ENCODE peak calls at places on chromosomes 12 and 14, in eight cellular contexts. B is GM23338, O is hepatocyte, N is HCT116, U is OCI-LY7, J is PC-3, M is SK-N-SH, V is MM.1S. X is an unnamed sample.

GRCh38 chr12:132614861-132615578 is 3.6 kb upstream of the P2RX2 start:
- DNase-seq in O (peak), V (peak), U (peak), N (peak), B (peak), J (peak), M (peak), X (peak)

GRCh38 chr14:38197761-38198345 is 9.9 kb upstream of the SSTR1 start:
- DNase-seq in B (peak), J (no peak), M (no peak), N (no peak), U (no peak), O (no peak), V (no peak), X (no peak)

GRCh38 chr12:106774808-106775524 is 484 bp downstream of the RIC8B start:
- DNase-seq in V (no peak), N (no peak), U (no peak), M (peak), J (peak), B (no peak), O (peak), X (no peak)

GRCh38 chr12:10901427-10901826 is 7.9 kb downstream of the TAS2R13 start:
- DNase-seq in V (no peak), M (no peak), N (no peak), B (no peak), U (no peak), J (peak), O (no peak), X (no peak)

GRCh38 chr12:15278816-15279658 is 43.3 kb upstream of the PTPRO start:
- DNase-seq in M (peak), N (no peak), O (peak), J (peak), V (peak), B (no peak), U (no peak), X (no peak)

GRCh38 chr14:80979951-80980350 is 24.5 kb downstream of the TSHR start:
- DNase-seq in O (no peak), M (no peak), J (no peak), B (no peak), N (no peak), U (no peak), V (no peak), X (no peak)

GRCh38 chr12:64077922-64078321 is 144.2 kb downstream of the KICS2 start:
- DNase-seq in J (peak), V (no peak), O (no peak), M (no peak), B (peak), N (no peak), U (no peak), X (no peak)

GRCh38 chr12:14244876-14245669 is 120.4 kb upstream of the ATF7IP start:
- DNase-seq in V (no peak), J (no peak), O (no peak), M (no peak), N (no peak), U (no peak), B (no peak), X (no peak)

GRCh38 chr14:48125654-48126053 is 450.2 kb upstream of the MDGA2 start:
- DNase-seq in V (no peak), O (peak), U (no peak), J (no peak), M (no peak), B (peak), N (no peak), X (peak)

GRCh38 chr12:9730011-9730410 is 2.9 kb downstream of the CLECL1 start:
- DNase-seq in M (no peak), J (no peak), U (peak), V (no peak), N (no peak), B (no peak), O (no peak), X (no peak)

GRCh38 chr12:21607701-21608100 is 3.1 kb upstream of the GYS2 start:
- DNase-seq in U (peak), N (peak), J (peak), M (no peak), V (no peak), O (peak), B (peak), X (peak)

GRCh38 chr12:21643758-21644157 is 13.9 kb downstream of the LDHB start:
- DNase-seq in O (no peak), U (no peak), B (no peak), V (no peak), M (no peak), N (no peak), J (no peak), X (no peak)

GRCh38 chr14:21069388-21070082 is 569 bp upstream of the ARHGEF40 start:
- DNase-seq in M (peak), V (no peak), N (no peak), J (no peak), O (peak), B (peak), U (no peak), X (peak)

GRCh38 chr12:87413784-87414183 is 615.4 kb downstream of the C12orf50 start:
- DNase-seq in V (no peak), U (no peak), O (peak), B (no peak), N (no peak), J (no peak), M (peak), X (no peak)

GRCh38 chr12:45279916-45280547 is 64.1 kb downstream of the ANO6 start:
- DNase-seq in B (no peak), N (no peak), J (no peak), O (no peak), M (no peak), U (no peak), V (no peak), X (no peak)

GRCh38 chr14:71574976-71575375 is 357.3 kb upstream of the RGS6 start:
- DNase-seq in O (peak), U (no peak), V (no peak), B (peak), N (no peak), M (no peak), J (peak), X (no peak)

GRCh38 chr14:95232894-95233584 is 75.7 kb upstream of the DICER1 start:
- DNase-seq in N (no peak), J (no peak), B (no peak), V (no peak), O (no peak), U (no peak), M (no peak), X (no peak)

GRCh38 chr12:39958377-39958776 is 147.5 kb downstream of the SLC2A13 start:
- DNase-seq in N (no peak), B (peak), U (peak), J (peak), V (no peak), M (no peak), O (no peak), X (peak)

GRCh38 chr12:98402081-98402480 is 113.3 kb upstream of the TMPO start:
- DNase-seq in V (no peak), N (peak), B (no peak), J (peak), U (no peak), M (no peak), O (peak), X (no peak)

GRCh38 chr12:113914176-113914575 is 51.9 kb downstream of the RBM19 start:
- DNase-seq in B (no peak), J (no peak), U (no peak), N (no peak), O (no peak), M (no peak), V (no peak), X (no peak)

GRCh38 chr12:51028811-51029146 is 2.6 kb upstream of the SLC11A2 start:
- DNase-seq in J (peak), U (no peak), V (no peak), B (no peak), M (no peak), N (no peak), O (peak), X (no peak)

GRCh38 chr12:124497658-124498057 is 69.8 kb downstream of the NCOR2 start:
- DNase-seq in B (no peak), N (no peak), V (no peak), O (peak), U (no peak), M (peak), J (no peak), X (no peak)

GRCh38 chr14:34498684-34499412 is 36.8 kb upstream of the SPTSSA start:
- DNase-seq in B (peak), M (peak), J (peak), U (peak), V (no peak), N (peak), O (no peak), X (peak)

GRCh38 chr14:59771577-59771976 is 99.0 kb downstream of the RTN1 start:
- DNase-seq in U (no peak), M (peak), J (peak), O (no peak), B (no peak), N (no peak), V (no peak), X (no peak)

GRCh38 chr14:75519394-75519793 is 2.9 kb upstream of the BATF start:
- DNase-seq in N (no peak), M (no peak), V (no peak), O (no peak), J (no peak), U (no peak), B (no peak), X (no peak)

GRCh38 chr14:75520852-75521251 is 1.4 kb upstream of the BATF start:
- DNase-seq in N (no peak), M (no peak), B (no peak), U (no peak), O (no peak), V (no peak), J (no peak), X (no peak)

GRCh38 chr14:75521415-75522199 is 662 bp upstream of the BATF start:
- DNase-seq in U (no peak), M (no peak), O (peak), B (no peak), V (peak), J (peak), N (no peak), X (no peak)

GRCh38 chr14:75519826-75520692 is 2.2 kb upstream of the BATF start:
- DNase-seq in N (no peak), M (no peak), V (no peak), U (no peak), J (peak), B (no peak), O (no peak), X (no peak)

GRCh38 chr14:75518625-75519024 is 3.6 kb upstream of the BATF start:
- DNase-seq in M (no peak), J (peak), U (peak), B (peak), O (no peak), V (peak), N (peak), X (peak)
- TF ChIP-seq CTCF in M (peak), J (peak), U (peak), B (peak), O (peak), V (peak), N (peak), X (peak)

DNA sequence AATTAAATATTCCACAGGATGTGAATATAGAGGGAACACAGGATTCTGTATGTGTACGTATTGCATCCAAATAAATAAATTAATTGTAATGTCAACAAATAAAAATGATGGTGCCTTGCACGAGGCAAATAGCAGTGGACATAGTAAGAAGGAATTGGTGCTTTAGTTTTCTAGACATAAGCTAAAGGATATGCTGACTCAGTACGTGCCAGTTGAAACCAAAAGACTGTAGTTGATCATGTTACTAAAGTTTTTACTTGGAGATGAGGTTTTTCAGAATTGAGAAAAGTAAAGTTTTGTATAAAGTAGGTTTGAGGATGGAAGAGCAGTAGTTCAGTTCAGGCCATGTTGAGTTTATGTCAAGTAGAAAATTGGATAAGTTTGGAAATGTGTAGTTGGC is 807.2 kb downstream of the SLC16A7 start:
- DNase-seq in B (no peak), J (no peak), M (no peak), U (no peak), V (no peak), O (no peak), N (no peak), X (no peak)
- TF ChIP-seq EZH2phosphoT487 in B (no peak), J (no peak), M (no peak), U (no peak), V (no peak), O (no peak), N (no peak), X (no peak)

DNA sequence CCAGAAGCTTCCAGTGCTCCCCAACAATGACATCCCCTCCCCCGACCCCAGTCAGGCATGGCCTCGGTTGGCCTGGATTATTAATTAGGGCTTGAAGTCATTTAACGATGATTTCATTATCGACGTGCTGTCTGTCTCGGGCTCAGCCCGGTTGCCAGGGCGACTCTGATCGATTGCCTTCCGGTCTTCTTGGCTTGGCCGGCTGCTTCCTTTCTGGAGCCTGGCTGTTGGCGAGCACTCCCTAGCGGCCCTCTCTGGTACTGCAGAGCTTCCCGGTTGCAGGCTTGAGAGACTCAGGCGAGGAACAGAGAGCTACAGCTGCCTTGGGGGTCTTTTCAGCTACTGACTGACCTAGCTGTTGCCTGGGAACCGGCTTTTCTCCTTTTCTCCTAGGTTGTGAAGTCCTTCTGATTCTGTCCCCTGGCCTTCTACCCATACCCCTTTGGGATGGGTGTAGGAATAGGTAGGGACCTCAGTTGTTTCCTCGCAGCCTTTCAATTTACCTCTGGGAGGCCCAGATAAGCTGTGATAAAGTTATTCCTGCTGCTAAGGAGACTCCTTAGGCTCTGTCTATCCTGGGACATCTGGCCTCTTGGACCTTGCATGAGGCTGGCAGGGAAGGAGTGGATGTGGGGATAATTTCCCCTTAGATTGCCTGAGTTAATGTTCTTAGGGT is 5.5 kb upstream of the CISTR start:
- DNase-seq in B (peak), V (peak), U (peak), N (peak), O (peak), J (peak), M (peak), X (peak)
- H2AFZ ChIP-seq in B (no peak), V (peak), U (peak), N (peak), O (no peak), J (peak), M (no peak), X (peak)

GRCh38 chr12:56252649-56253048 is 5.5 kb downstream of the ANKRD52 start:
- DNase-seq in U (no peak), N (no peak), M (no peak), B (no peak), V (no peak), J (no peak), O (no peak), X (no peak)
- TF ChIP-seq CTCF in U (no peak), N (no peak), M (no peak), B (no peak), V (no peak), J (no peak), O (no peak), X (no peak)

GRCh38 chr14:68662395-68662794 is 130.5 kb downstream of the ZFP36L1 start:
- DNase-seq in J (no peak), M (no peak), B (no peak), V (no peak), U (no peak), O (no peak), N (no peak), X (no peak)

GRCh38 chr14:68665116-68665515 is 127.8 kb downstream of the ZFP36L1 start:
- DNase-seq in U (no peak), B (no peak), J (peak), V (no peak), M (no peak), N (no peak), O (no peak), X (no peak)

GRCh38 chr14:68663385-68664076 is 129.3 kb downstream of the ZFP36L1 start:
- DNase-seq in B (no peak), U (no peak), J (no peak), N (no peak), V (no peak), M (no peak), O (no peak), X (no peak)

GRCh38 chr14:68665792-68666195 is 127.1 kb downstream of the ZFP36L1 start:
- DNase-seq in B (no peak), V (no peak), M (no peak), N (no peak), O (no peak), U (no peak), J (no peak), X (no peak)

DNA sequence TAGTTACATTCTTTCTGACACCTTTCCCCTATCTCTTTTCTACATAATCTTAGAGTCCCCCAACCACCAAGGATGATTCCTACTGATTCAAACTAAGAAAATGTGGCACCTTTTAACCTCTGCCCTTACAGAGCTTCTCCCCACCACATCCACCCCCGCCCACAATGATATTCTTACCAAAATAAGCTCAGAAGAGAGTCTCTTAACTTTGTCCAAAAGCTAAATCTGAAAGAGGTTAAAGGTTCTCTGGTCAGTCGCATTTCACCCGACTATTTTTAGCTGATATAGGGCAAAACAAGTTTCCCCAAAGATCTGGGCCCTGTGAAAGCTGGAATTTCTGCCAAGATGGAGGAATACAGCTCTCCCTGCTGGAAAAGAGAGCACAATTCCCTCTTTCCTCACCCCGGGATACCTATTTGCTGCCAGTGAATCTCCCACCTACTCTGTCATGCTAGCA is 128.6 kb downstream of the ZFP36L1 start:
- DNase-seq in B (no peak), M (no peak), O (no peak), J (no peak), N (no peak), U (no peak), V (no peak), X (no peak)
- TF ChIP-seq EZH2phosphoT487 in B (no peak), M (no peak), O (no peak), J (no peak), N (no peak), U (no peak), V (no peak), X (no peak)

GRCh38 chr14:77322209-77322902 is 1.5 kb downstream of the GSTZ1 start:
- DNase-seq in B (no peak), M (no peak), V (no peak), N (no peak), J (no peak), O (no peak), U (no peak), X (no peak)
- H2AFZ ChIP-seq in B (no peak), M (peak), V (peak), N (peak), J (peak), O (peak), U (peak), X (no peak)

GRCh38 chr12:121955258-121956040 is 37.1 kb downstream of the CFAP251 start:
- DNase-seq in U (peak), N (peak), B (peak), J (peak), V (no peak), M (peak), O (no peak), X (peak)
- TF ChIP-seq CTCF in U (peak), N (peak), B (peak), J (peak), V (no peak), M (peak), O (peak), X (peak)

GRCh38 chr12:57452937-57453509 is 2.1 kb upstream of the INHBE start:
- DNase-seq in V (peak), N (no peak), M (peak), B (peak), J (peak), U (peak), O (peak), X (peak)
- TF ChIP-seq EZH2phosphoT487 in V (no peak), N (no peak), M (no peak), B (no peak), J (no peak), U (no peak), O (no peak), X (no peak)